ENCODE peak calls at places on chromosomes 5 and 9, in four cellular contexts. One of them, this sample, is unnamed. For H3K4me1, the result is how much of the 10 kb centered on the place peaks cover.

GRCh38 chr5:179668404-179668803 is 12.4 kb downstream of the CBY3 start:
- DNase-seq in GM23338: peak
- DNase-seq in heart right ventricle: peak
- DNase-seq in MM.1S: peak
- DNase-seq in this sample: no peak

GRCh38 chr9:88303785-88304495 is 84.3 kb upstream of the SPIN1 start:
- DNase-seq in GM23338: no peak
- DNase-seq in heart right ventricle: no peak
- DNase-seq in MM.1S: no peak
- DNase-seq in this sample: no peak

GRCh38 chr9:21443849-21444625 is 3.8 kb downstream of the IFNA1 start:
- DNase-seq in GM23338: no peak
- DNase-seq in heart right ventricle: no peak
- DNase-seq in MM.1S: peak
- DNase-seq in this sample: no peak

GRCh38 chr9:18442629-18443491 is 31.1 kb upstream of the ADAMTSL1 start:
- DNase-seq in GM23338: peak
- DNase-seq in heart right ventricle: peak
- DNase-seq in MM.1S: peak
- DNase-seq in this sample: peak

GRCh38 chr5:146744358-146744757 is 134.2 kb downstream of the PPP2R2B start:
- DNase-seq in GM23338: no peak
- DNase-seq in heart right ventricle: no peak
- DNase-seq in MM.1S: no peak
- DNase-seq in this sample: no peak

GRCh38 chr5:33460210-33460609 is 19.4 kb downstream of the TARS1 start:
- DNase-seq in GM23338: no peak
- DNase-seq in heart right ventricle: no peak
- DNase-seq in MM.1S: no peak
- DNase-seq in this sample: no peak

GRCh38 chr9:89483592-89484474 is 14.1 kb downstream of the SEMA4D start:
- DNase-seq in GM23338: no peak
- DNase-seq in heart right ventricle: no peak
- DNase-seq in MM.1S: no peak
- DNase-seq in this sample: no peak

GRCh38 chr5:93359296-93359957 is 221.6 kb downstream of the NR2F1-AS1 start:
- DNase-seq in GM23338: no peak
- DNase-seq in heart right ventricle: peak
- DNase-seq in MM.1S: no peak
- DNase-seq in this sample: peak

GRCh38 chr5:180007582-180007981 is 64.0 kb downstream of the RNF130 start:
- DNase-seq in GM23338: peak
- DNase-seq in heart right ventricle: no peak
- DNase-seq in MM.1S: no peak
- DNase-seq in this sample: no peak

GRCh38 chr5:36496471-36496870 is 109.9 kb upstream of the SLC1A3 start:
- DNase-seq in GM23338: no peak
- DNase-seq in heart right ventricle: no peak
- DNase-seq in MM.1S: no peak
- DNase-seq in this sample: no peak

GRCh38 chr9:10612649-10613398 is at the start of gene PTPRD:
- DNase-seq in GM23338: peak
- DNase-seq in heart right ventricle: no peak
- DNase-seq in MM.1S: peak
- DNase-seq in this sample: peak

GRCh38 chr9:116275418-116276295 is 122.1 kb downstream of the PAPPA start:
- DNase-seq in GM23338: no peak
- DNase-seq in heart right ventricle: no peak
- DNase-seq in MM.1S: no peak
- DNase-seq in this sample: no peak

GRCh38 chr5:113871972-113872371 is 358.5 kb downstream of the YTHDC2 start:
- DNase-seq in GM23338: no peak
- DNase-seq in heart right ventricle: no peak
- DNase-seq in MM.1S: no peak
- DNase-seq in this sample: no peak

GRCh38 chr5:174455301-174455700 is 269.1 kb upstream of the MSX2 start:
- DNase-seq in GM23338: no peak
- DNase-seq in heart right ventricle: no peak
- DNase-seq in MM.1S: no peak
- DNase-seq in this sample: no peak

GRCh38 chr5:83394190-83394589 is 77.4 kb upstream of the VCAN start:
- DNase-seq in GM23338: no peak
- DNase-seq in heart right ventricle: no peak
- DNase-seq in MM.1S: no peak
- DNase-seq in this sample: no peak

GRCh38 chr5:88203977-88204735 is 64.5 kb downstream of the TMEM161B start:
- DNase-seq in GM23338: peak
- DNase-seq in heart right ventricle: no peak
- DNase-seq in MM.1S: no peak
- DNase-seq in this sample: no peak

GRCh38 chr5:74643160-74643562 is 2.6 kb upstream of the ENC1 start:
- DNase-seq in GM23338: no peak
- DNase-seq in heart right ventricle: peak
- DNase-seq in MM.1S: no peak
- DNase-seq in this sample: no peak

GRCh38 chr9:95505676-95506437 is 10.9 kb downstream of the PTCH1 start:
- DNase-seq in GM23338: peak
- DNase-seq in heart right ventricle: peak
- DNase-seq in MM.1S: peak
- DNase-seq in this sample: peak

GRCh38 chr9:4207881-4208615 is 91.8 kb downstream of the GLIS3 start:
- DNase-seq in GM23338: no peak
- DNase-seq in heart right ventricle: peak
- DNase-seq in MM.1S: no peak
- DNase-seq in this sample: no peak

GRCh38 chr9:33374634-33375237 is 27.6 kb downstream of the AQP7 start:
- DNase-seq in GM23338: peak
- DNase-seq in heart right ventricle: peak
- DNase-seq in MM.1S: peak
- DNase-seq in this sample: no peak

GRCh38 chr5:138725153-138725884 is 27.9 kb upstream of the CTNNA1 start:
- DNase-seq in GM23338: peak
- DNase-seq in heart right ventricle: peak
- DNase-seq in MM.1S: peak
- DNase-seq in this sample: no peak

GRCh38 chr9:119963798-119964372 is 594.6 kb upstream of the BRINP1 start:
- DNase-seq in GM23338: peak
- DNase-seq in heart right ventricle: no peak
- DNase-seq in MM.1S: no peak
- DNase-seq in this sample: no peak

GRCh38 chr9:34328500-34328982 is 527 bp downstream of the KIF24 start:
- DNase-seq in GM23338: peak
- DNase-seq in heart right ventricle: no peak
- DNase-seq in MM.1S: no peak
- DNase-seq in this sample: no peak

GRCh38 chr5:67195406-67196275 is 958 bp downstream of the CD180 start:
- DNase-seq in GM23338: no peak
- DNase-seq in heart right ventricle: no peak
- DNase-seq in MM.1S: no peak
- DNase-seq in this sample: no peak

GRCh38 chr5:92713361-92713875 is 867.6 kb downstream of the NR2F1-AS1 start:
- DNase-seq in GM23338: no peak
- DNase-seq in heart right ventricle: no peak
- DNase-seq in MM.1S: no peak
- DNase-seq in this sample: no peak

GRCh38 chr9:21689851-21690250 is 112.6 kb upstream of the MTAP start:
- DNase-seq in GM23338: no peak
- DNase-seq in heart right ventricle: no peak
- DNase-seq in MM.1S: no peak
- DNase-seq in this sample: no peak

GRCh38 chr9:92654481-92655301 is 15.2 kb downstream of the IPPK start:
- DNase-seq in GM23338: no peak
- DNase-seq in heart right ventricle: no peak
- DNase-seq in MM.1S: no peak
- DNase-seq in this sample: no peak

GRCh38 chr5:120817044-120817985 is 353.2 kb downstream of the PRR16 start:
- DNase-seq in GM23338: peak
- DNase-seq in heart right ventricle: no peak
- DNase-seq in MM.1S: peak
- DNase-seq in this sample: peak

GRCh38 chr5:122195784-122196394 is 66.5 kb downstream of the ZNF474 start:
- DNase-seq in GM23338: peak
- DNase-seq in heart right ventricle: peak
- DNase-seq in MM.1S: peak
- DNase-seq in this sample: no peak

GRCh38 chr5:1013238-1013947 is 4.8 kb downstream of the NKD2 start:
- DNase-seq in GM23338: no peak
- DNase-seq in heart right ventricle: no peak
- DNase-seq in MM.1S: no peak
- DNase-seq in this sample: peak

GRCh38 chr5:146130440-146131045 is 25.2 kb upstream of the PLAC8L1 start:
- DNase-seq in GM23338: peak
- DNase-seq in heart right ventricle: no peak
- DNase-seq in MM.1S: peak
- DNase-seq in this sample: no peak

GRCh38 chr5:171678631-171679030 is 107.0 kb upstream of the SMIM23 start:
- DNase-seq in GM23338: no peak
- DNase-seq in heart right ventricle: no peak
- DNase-seq in MM.1S: no peak
- DNase-seq in this sample: no peak

GRCh38 chr9:130662927-130663257 is 1.5 kb upstream of the PRDM12 start:
- DNase-seq in GM23338: peak
- DNase-seq in heart right ventricle: no peak
- DNase-seq in MM.1S: no peak
- DNase-seq in this sample: no peak

GRCh38 chr9:130663258-130664171 is 879 bp upstream of the PRDM12 start:
- DNase-seq in GM23338: peak
- DNase-seq in heart right ventricle: no peak
- DNase-seq in MM.1S: no peak
- DNase-seq in this sample: no peak

GRCh38 chr9:130665431-130666392 is 1.3 kb downstream of the PRDM12 start:
- DNase-seq in GM23338: peak
- DNase-seq in heart right ventricle: no peak
- DNase-seq in MM.1S: no peak
- DNase-seq in this sample: no peak

GRCh38 chr9:130665029-130665430 is 636 bp downstream of the PRDM12 start:
- DNase-seq in GM23338: no peak
- DNase-seq in heart right ventricle: no peak
- DNase-seq in MM.1S: no peak
- DNase-seq in this sample: no peak

GRCh38 chr9:130664191-130665028 is at the start of gene PRDM12:
- DNase-seq in GM23338: peak
- DNase-seq in heart right ventricle: no peak
- DNase-seq in MM.1S: no peak
- DNase-seq in this sample: no peak
- H3K4me1 ChIP-seq in GM23338: under half
- H3K4me1 ChIP-seq in heart right ventricle: under half
- H3K4me1 ChIP-seq in MM.1S: under half
- H3K4me1 ChIP-seq in this sample: under half

GRCh38 chr9:90925581-90926257 is 124.1 kb downstream of the SYK start:
- DNase-seq in GM23338: no peak
- DNase-seq in heart right ventricle: no peak
- DNase-seq in MM.1S: no peak
- DNase-seq in this sample: no peak
- H3K4me1 ChIP-seq in GM23338: under half
- H3K4me1 ChIP-seq in heart right ventricle: under half
- H3K4me1 ChIP-seq in MM.1S: half or more
- H3K4me1 ChIP-seq in this sample: under half

DNA sequence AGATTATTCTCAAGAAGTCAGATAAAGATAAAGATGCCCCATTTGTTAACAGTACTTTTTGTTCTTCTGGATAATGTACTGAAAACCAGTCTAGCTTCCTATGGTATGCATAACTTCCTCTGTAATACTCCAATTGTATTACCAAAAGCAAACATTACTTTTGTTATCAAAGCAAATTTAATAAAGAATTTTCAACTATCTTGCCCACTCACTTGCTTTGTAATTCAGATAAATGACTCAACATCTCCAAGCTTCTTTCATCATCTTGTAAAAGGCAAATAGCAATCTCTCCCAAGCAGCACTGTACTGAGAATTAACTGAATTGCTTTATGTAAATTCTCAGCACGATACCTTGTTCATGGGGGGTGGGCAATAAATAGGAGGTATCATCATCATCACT is 98.3 kb downstream of the NFIB start:
- DNase-seq in GM23338: no peak
- DNase-seq in heart right ventricle: no peak
- DNase-seq in MM.1S: no peak
- DNase-seq in this sample: no peak
- H3K4me1 ChIP-seq in GM23338: under half
- H3K4me1 ChIP-seq in heart right ventricle: under half
- H3K4me1 ChIP-seq in MM.1S: under half
- H3K4me1 ChIP-seq in this sample: under half

GRCh38 chr5:150497989-150498317 is 10.0 kb upstream of the NDST1 start:
- DNase-seq in GM23338: no peak
- DNase-seq in heart right ventricle: no peak
- DNase-seq in MM.1S: no peak
- DNase-seq in this sample: no peak

GRCh38 chr5:150497274-150497988 is 10.5 kb upstream of the NDST1 start:
- DNase-seq in GM23338: no peak
- DNase-seq in heart right ventricle: no peak
- DNase-seq in MM.1S: no peak
- DNase-seq in this sample: no peak

GRCh38 chr5:150498501-150498900 is 9.4 kb upstream of the NDST1 start:
- DNase-seq in GM23338: peak
- DNase-seq in heart right ventricle: no peak
- DNase-seq in MM.1S: no peak
- DNase-seq in this sample: no peak

GRCh38 chr5:150496534-150496933 is 11.4 kb upstream of the NDST1 start:
- DNase-seq in GM23338: no peak
- DNase-seq in heart right ventricle: peak
- DNase-seq in MM.1S: no peak
- DNase-seq in this sample: no peak

DNA sequence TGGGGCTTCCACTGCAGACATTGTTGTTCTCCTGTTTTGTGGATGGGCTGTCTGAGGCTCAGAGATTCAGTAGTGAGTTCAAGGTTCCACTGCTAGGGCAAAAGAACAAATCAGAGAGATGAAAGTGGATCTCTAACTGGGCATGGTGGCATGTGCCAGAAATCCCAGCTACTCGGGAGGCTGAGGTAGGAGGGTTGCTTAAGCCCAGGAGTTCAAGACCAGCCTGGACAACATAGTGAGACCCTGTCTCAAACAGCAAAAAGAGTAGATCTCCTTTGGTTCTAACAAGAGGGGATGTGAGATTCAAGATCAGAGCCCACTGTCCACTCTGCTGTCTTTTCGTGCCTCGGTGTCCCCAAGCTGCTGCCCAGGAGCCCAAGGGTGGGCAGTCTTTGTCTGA is 11.8 kb upstream of the NDST1 start:
- DNase-seq in GM23338: no peak
- DNase-seq in heart right ventricle: no peak
- DNase-seq in MM.1S: no peak
- DNase-seq in this sample: no peak
- H3K4me1 ChIP-seq in GM23338: under half
- H3K4me1 ChIP-seq in heart right ventricle: under half
- H3K4me1 ChIP-seq in MM.1S: under half
- H3K4me1 ChIP-seq in this sample: under half